ENCODE peak calls at places on chromosomes 3 and 15, in eight cellular contexts. One of them, this sample, is unnamed. For H3K4me1, the result is how much of the 10 kb centered on the place peaks cover.

GRCh38 chr3:37956353-37957184 is 34.0 kb upstream of the VILL start:
- DNase-seq in uterus: no peak
- DNase-seq in tibial artery: no peak
- DNase-seq in lower lobe of right lung: no peak
- DNase-seq in neural progenitor cell: no peak
- DNase-seq in hepatocyte: no peak
- DNase-seq in OCI-LY7: no peak
- DNase-seq in heart right ventricle: no peak
- DNase-seq in this sample: no peak

GRCh38 chr3:64586977-64587376 is 100.8 kb downstream of the ADAMTS9 start:
- DNase-seq in tibial artery: no peak
- DNase-seq in neural progenitor cell: no peak
- DNase-seq in heart right ventricle: no peak
- DNase-seq in lower lobe of right lung: no peak
- DNase-seq in OCI-LY7: no peak
- DNase-seq in hepatocyte: no peak
- DNase-seq in uterus: no peak
- DNase-seq in this sample: no peak

GRCh38 chr15:31338318-31338878 is 11.8 kb downstream of the KLF13 start:
- DNase-seq in tibial artery: no peak
- DNase-seq in heart right ventricle: peak
- DNase-seq in lower lobe of right lung: peak
- DNase-seq in neural progenitor cell: no peak
- DNase-seq in OCI-LY7: peak
- DNase-seq in uterus: peak
- DNase-seq in hepatocyte: no peak
- DNase-seq in this sample: peak

GRCh38 chr3:106811376-106811775 is 565.9 kb upstream of the CCDC54 start:
- DNase-seq in lower lobe of right lung: no peak
- DNase-seq in neural progenitor cell: no peak
- DNase-seq in heart right ventricle: no peak
- DNase-seq in hepatocyte: no peak
- DNase-seq in tibial artery: no peak
- DNase-seq in uterus: no peak
- DNase-seq in OCI-LY7: no peak
- DNase-seq in this sample: no peak

GRCh38 chr15:77859491-77860060 is 217.9 kb downstream of the TBC1D2B start:
- DNase-seq in tibial artery: no peak
- DNase-seq in hepatocyte: no peak
- DNase-seq in uterus: no peak
- DNase-seq in heart right ventricle: no peak
- DNase-seq in neural progenitor cell: no peak
- DNase-seq in lower lobe of right lung: peak
- DNase-seq in OCI-LY7: no peak
- DNase-seq in this sample: peak

GRCh38 chr3:76824658-76825310 is 215.1 kb upstream of the ROBO2 start:
- DNase-seq in neural progenitor cell: no peak
- DNase-seq in lower lobe of right lung: no peak
- DNase-seq in hepatocyte: peak
- DNase-seq in tibial artery: no peak
- DNase-seq in heart right ventricle: no peak
- DNase-seq in OCI-LY7: no peak
- DNase-seq in uterus: no peak
- DNase-seq in this sample: no peak

GRCh38 chr3:115800489-115801080 is 177.3 kb downstream of the GAP43 start:
- DNase-seq in tibial artery: no peak
- DNase-seq in uterus: no peak
- DNase-seq in OCI-LY7: no peak
- DNase-seq in heart right ventricle: no peak
- DNase-seq in lower lobe of right lung: no peak
- DNase-seq in neural progenitor cell: no peak
- DNase-seq in hepatocyte: no peak
- DNase-seq in this sample: no peak

GRCh38 chr3:44993471-44994205 is 17.6 kb downstream of the EXOSC7 start:
- DNase-seq in OCI-LY7: no peak
- DNase-seq in neural progenitor cell: no peak
- DNase-seq in lower lobe of right lung: no peak
- DNase-seq in tibial artery: no peak
- DNase-seq in hepatocyte: peak
- DNase-seq in uterus: no peak
- DNase-seq in heart right ventricle: no peak
- DNase-seq in this sample: no peak

GRCh38 chr15:96346409-96346808 is 15.9 kb downstream of the NR2F2 start:
- DNase-seq in hepatocyte: no peak
- DNase-seq in neural progenitor cell: no peak
- DNase-seq in lower lobe of right lung: no peak
- DNase-seq in heart right ventricle: no peak
- DNase-seq in OCI-LY7: no peak
- DNase-seq in tibial artery: no peak
- DNase-seq in uterus: no peak
- DNase-seq in this sample: no peak

GRCh38 chr15:96343529-96344072 is 13.1 kb downstream of the NR2F2 start:
- DNase-seq in hepatocyte: no peak
- DNase-seq in lower lobe of right lung: no peak
- DNase-seq in OCI-LY7: no peak
- DNase-seq in uterus: no peak
- DNase-seq in heart right ventricle: no peak
- DNase-seq in neural progenitor cell: peak
- DNase-seq in tibial artery: no peak
- DNase-seq in this sample: no peak

GRCh38 chr15:96345560-96346389 is 15.3 kb downstream of the NR2F2 start:
- DNase-seq in neural progenitor cell: peak
- DNase-seq in heart right ventricle: peak
- DNase-seq in lower lobe of right lung: no peak
- DNase-seq in tibial artery: peak
- DNase-seq in hepatocyte: peak
- DNase-seq in OCI-LY7: no peak
- DNase-seq in uterus: peak
- DNase-seq in this sample: peak

GRCh38 chr15:96344120-96344705 is 13.7 kb downstream of the NR2F2 start:
- DNase-seq in OCI-LY7: no peak
- DNase-seq in uterus: no peak
- DNase-seq in neural progenitor cell: peak
- DNase-seq in hepatocyte: no peak
- DNase-seq in heart right ventricle: no peak
- DNase-seq in lower lobe of right lung: no peak
- DNase-seq in tibial artery: no peak
- DNase-seq in this sample: no peak

DNA sequence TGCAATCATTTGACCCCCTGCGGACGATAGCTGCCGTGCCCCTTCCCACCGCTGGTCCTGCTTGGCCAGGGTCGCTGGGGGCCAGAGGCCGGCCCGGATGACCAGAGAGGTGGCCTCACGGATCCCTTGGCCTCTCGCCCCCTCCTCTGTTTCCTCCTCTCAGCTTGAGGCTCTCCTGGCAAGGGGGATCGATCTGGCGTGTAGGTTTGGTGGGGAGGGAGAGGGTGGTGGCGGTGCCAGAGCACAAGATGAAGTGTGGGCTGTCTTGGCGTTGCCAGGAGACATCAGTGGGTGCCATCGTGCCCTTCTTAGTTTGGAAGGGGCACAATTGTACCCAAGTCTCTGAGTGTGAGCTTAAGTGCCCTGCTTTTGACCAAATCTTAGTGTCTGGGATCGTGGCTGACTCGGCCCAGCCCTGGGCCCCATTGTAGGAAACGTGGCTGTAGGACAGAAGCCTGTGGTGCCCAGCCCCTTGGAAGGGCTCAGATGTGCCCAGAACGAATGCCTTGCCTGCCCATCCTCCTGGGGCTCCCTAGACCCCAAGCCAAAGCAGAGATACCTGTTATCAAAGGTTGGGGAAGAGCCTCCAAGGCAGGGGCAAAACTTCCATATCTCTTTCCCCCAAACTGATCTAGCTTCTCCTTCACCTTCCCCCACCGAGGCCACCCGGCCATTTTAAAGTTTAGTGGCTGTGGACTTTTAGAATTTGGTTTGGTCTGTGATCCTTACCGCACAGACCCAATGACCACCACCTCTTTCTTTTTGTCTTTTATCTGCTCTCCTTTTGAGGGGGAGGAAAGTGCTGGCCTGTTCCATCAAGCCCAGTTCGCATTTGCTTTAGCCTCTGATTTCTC is 14.4 kb downstream of the NR2F2 start:
- DNase-seq in OCI-LY7: no peak
- DNase-seq in heart right ventricle: no peak
- DNase-seq in hepatocyte: no peak
- DNase-seq in lower lobe of right lung: no peak
- DNase-seq in tibial artery: no peak
- DNase-seq in neural progenitor cell: peak
- DNase-seq in uterus: no peak
- DNase-seq in this sample: no peak
- H3K4me1 ChIP-seq in OCI-LY7: under half
- H3K4me1 ChIP-seq in heart right ventricle: under half
- H3K4me1 ChIP-seq in hepatocyte: under half
- H3K4me1 ChIP-seq in lower lobe of right lung: under half
- H3K4me1 ChIP-seq in tibial artery: under half
- H3K4me1 ChIP-seq in neural progenitor cell: half or more
- H3K4me1 ChIP-seq in uterus: under half
- H3K4me1 ChIP-seq in this sample: under half

GRCh38 chr3:165613019-165613418 is 224.2 kb downstream of the BCHE start:
- DNase-seq in OCI-LY7: no peak
- DNase-seq in heart right ventricle: no peak
- DNase-seq in neural progenitor cell: no peak
- DNase-seq in tibial artery: no peak
- DNase-seq in hepatocyte: no peak
- DNase-seq in lower lobe of right lung: no peak
- DNase-seq in uterus: no peak
- DNase-seq in this sample: no peak

GRCh38 chr3:165603196-165603595 is 234.0 kb downstream of the BCHE start:
- DNase-seq in neural progenitor cell: no peak
- DNase-seq in OCI-LY7: no peak
- DNase-seq in tibial artery: no peak
- DNase-seq in uterus: no peak
- DNase-seq in heart right ventricle: no peak
- DNase-seq in lower lobe of right lung: no peak
- DNase-seq in hepatocyte: no peak
- DNase-seq in this sample: no peak

DNA sequence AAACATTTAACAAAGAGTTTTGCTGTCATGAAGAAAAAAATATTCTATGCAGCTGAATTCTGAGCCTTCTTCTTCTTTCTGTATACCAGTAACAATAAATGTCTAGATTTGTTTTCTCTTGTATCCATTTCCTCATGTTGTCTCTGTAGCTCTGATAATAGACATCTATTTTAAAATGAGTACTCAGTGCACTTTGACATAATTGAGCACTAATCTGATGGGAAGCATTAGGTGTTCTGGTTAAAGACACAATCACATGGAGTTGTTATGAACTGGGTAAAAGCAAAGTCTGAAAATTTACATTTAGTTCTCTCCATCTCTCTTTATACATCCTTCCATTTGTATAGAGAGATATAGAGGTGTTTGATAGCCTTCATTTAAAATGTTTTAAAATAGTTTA is 230.0 kb downstream of the BCHE start:
- DNase-seq in uterus: no peak
- DNase-seq in tibial artery: no peak
- DNase-seq in OCI-LY7: no peak
- DNase-seq in heart right ventricle: no peak
- DNase-seq in lower lobe of right lung: no peak
- DNase-seq in hepatocyte: no peak
- DNase-seq in neural progenitor cell: no peak
- DNase-seq in this sample: no peak
- H3K4me1 ChIP-seq in uterus: under half
- H3K4me1 ChIP-seq in tibial artery: under half
- H3K4me1 ChIP-seq in OCI-LY7: under half
- H3K4me1 ChIP-seq in heart right ventricle: under half
- H3K4me1 ChIP-seq in lower lobe of right lung: under half
- H3K4me1 ChIP-seq in hepatocyte: under half
- H3K4me1 ChIP-seq in neural progenitor cell: under half
- H3K4me1 ChIP-seq in this sample: under half

DNA sequence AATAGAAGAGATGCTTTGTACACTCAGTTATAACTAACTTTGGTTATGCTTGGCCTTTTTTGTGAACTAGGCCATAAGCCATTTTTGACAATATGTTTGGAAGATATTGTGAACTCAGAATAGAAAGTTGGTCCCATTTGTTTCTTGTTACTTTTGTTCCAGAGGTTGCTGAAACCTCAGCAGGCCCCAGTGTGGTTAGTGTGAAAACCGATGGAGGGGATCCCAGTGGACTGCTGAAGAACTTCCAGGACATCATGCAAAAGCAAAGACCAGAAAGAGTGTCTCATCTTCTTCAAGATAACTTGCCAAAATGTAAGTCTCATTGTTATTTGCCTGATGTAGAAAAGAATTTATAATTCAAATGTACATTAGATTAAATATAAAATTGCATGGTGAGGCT is 5.7 kb downstream of the ALAS1 start:
- DNase-seq in lower lobe of right lung: no peak
- DNase-seq in uterus: no peak
- DNase-seq in OCI-LY7: no peak
- DNase-seq in hepatocyte: no peak
- DNase-seq in tibial artery: no peak
- DNase-seq in heart right ventricle: no peak
- DNase-seq in neural progenitor cell: no peak
- DNase-seq in this sample: no peak
- H3K4me1 ChIP-seq in lower lobe of right lung: half or more
- H3K4me1 ChIP-seq in uterus: under half
- H3K4me1 ChIP-seq in OCI-LY7: under half
- H3K4me1 ChIP-seq in hepatocyte: under half
- H3K4me1 ChIP-seq in tibial artery: under half
- H3K4me1 ChIP-seq in heart right ventricle: under half
- H3K4me1 ChIP-seq in neural progenitor cell: under half
- H3K4me1 ChIP-seq in this sample: under half

GRCh38 chr3:69084326-69084667 is 440 bp upstream of the ARL6IP5 start:
- DNase-seq in OCI-LY7: no peak
- DNase-seq in uterus: no peak
- DNase-seq in tibial artery: no peak
- DNase-seq in lower lobe of right lung: no peak
- DNase-seq in neural progenitor cell: no peak
- DNase-seq in hepatocyte: peak
- DNase-seq in heart right ventricle: no peak
- DNase-seq in this sample: no peak

GRCh38 chr3:69084668-69085542 is at the start of gene ARL6IP5:
- DNase-seq in OCI-LY7: peak
- DNase-seq in uterus: peak
- DNase-seq in heart right ventricle: peak
- DNase-seq in tibial artery: peak
- DNase-seq in neural progenitor cell: peak
- DNase-seq in hepatocyte: peak
- DNase-seq in lower lobe of right lung: peak
- DNase-seq in this sample: peak

GRCh38 chr3:69086133-69086722 is 1.5 kb downstream of the ARL6IP5 start:
- DNase-seq in lower lobe of right lung: peak
- DNase-seq in uterus: peak
- DNase-seq in neural progenitor cell: peak
- DNase-seq in hepatocyte: peak
- DNase-seq in OCI-LY7: peak
- DNase-seq in tibial artery: peak
- DNase-seq in heart right ventricle: peak
- DNase-seq in this sample: peak

GRCh38 chr3:69087030-69087791 is 2.5 kb downstream of the ARL6IP5 start:
- DNase-seq in lower lobe of right lung: no peak
- DNase-seq in heart right ventricle: no peak
- DNase-seq in uterus: no peak
- DNase-seq in neural progenitor cell: no peak
- DNase-seq in OCI-LY7: no peak
- DNase-seq in tibial artery: no peak
- DNase-seq in hepatocyte: no peak
- DNase-seq in this sample: no peak

DNA sequence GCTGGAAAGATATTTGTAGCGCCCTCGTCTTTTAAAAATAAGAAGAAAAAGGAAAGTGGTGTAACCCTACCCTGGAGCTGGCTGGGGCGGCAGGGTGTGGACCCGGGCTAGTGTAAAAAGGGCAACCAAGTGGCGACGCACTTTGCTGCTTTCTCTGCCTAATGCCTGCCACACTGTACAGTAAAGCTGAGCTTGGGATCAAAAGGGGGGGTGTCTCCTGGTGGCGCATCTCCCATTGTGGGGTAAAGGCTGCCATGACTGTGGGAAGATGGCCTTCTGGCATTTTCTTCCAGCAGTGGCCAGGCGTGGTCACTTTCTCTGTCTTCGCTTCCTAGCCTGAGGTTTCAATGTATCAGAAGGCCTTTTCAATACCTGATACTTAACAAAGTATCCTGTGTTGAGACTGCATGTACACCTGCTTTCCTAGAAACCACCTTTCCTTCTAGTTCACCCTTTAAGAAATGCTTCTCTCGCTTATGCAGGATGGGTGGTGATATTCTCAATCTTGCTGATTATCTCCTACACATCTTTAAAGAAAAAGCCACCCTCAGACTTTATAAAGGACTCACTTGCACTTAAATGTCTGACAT is 901 bp downstream of the ARL6IP5 start:
- DNase-seq in neural progenitor cell: peak
- DNase-seq in lower lobe of right lung: peak
- DNase-seq in uterus: peak
- DNase-seq in tibial artery: no peak
- DNase-seq in heart right ventricle: peak
- DNase-seq in hepatocyte: peak
- DNase-seq in OCI-LY7: peak
- DNase-seq in this sample: no peak
- H3K4me1 ChIP-seq in neural progenitor cell: under half
- H3K4me1 ChIP-seq in lower lobe of right lung: half or more
- H3K4me1 ChIP-seq in uterus: under half
- H3K4me1 ChIP-seq in tibial artery: half or more
- H3K4me1 ChIP-seq in heart right ventricle: half or more
- H3K4me1 ChIP-seq in hepatocyte: half or more
- H3K4me1 ChIP-seq in OCI-LY7: half or more
- H3K4me1 ChIP-seq in this sample: under half

This sample was measured in pancreas.